ENCODE peak calls at places on chromosomes 7 and 10, in nine cellular contexts. One of them, this sample, is unnamed.
A peak's percentile ranks its signal among the peaks of the same experiment; 100 is the strongest.

GRCh38 chr10:132354356-132355094 is 22.5 kb downstream of the LRRC27 start:
- DNase-seq in LHCN-M2: no peak
- DNase-seq in head of caudate nucleus: no peak
- DNase-seq in SHP77: no peak
- DNase-seq in Karpas-422: no peak
- DNase-seq in activated naive CD4-positive, alpha-beta T cell treated with anti-CD3 and anti-CD28 coated beads, Interleukin-2, amount 50 U/mL, for 16 hours: no peak
- DNase-seq in Caco-2: no peak
- DNase-seq in T-helper 1 cell: no peak
- DNase-seq in effector memory CD8-positive, alpha-beta T cell: no peak
- DNase-seq in this sample: no peak

GRCh38 chr10:74076961-74077360 is 73.7 kb downstream of the AP3M1 start:
- DNase-seq in LHCN-M2: no peak
- DNase-seq in head of caudate nucleus: no peak
- DNase-seq in SHP77: no peak
- DNase-seq in Karpas-422: no peak
- DNase-seq in activated naive CD4-positive, alpha-beta T cell treated with anti-CD3 and anti-CD28 coated beads, Interleukin-2, amount 50 U/mL, for 16 hours: no peak
- DNase-seq in Caco-2: no peak
- DNase-seq in T-helper 1 cell: no peak
- DNase-seq in effector memory CD8-positive, alpha-beta T cell: no peak
- DNase-seq in this sample: no peak

GRCh38 chr10:70578371-70578947 is 24.1 kb downstream of the PRF1 start:
- DNase-seq in LHCN-M2: peak; percentile 96
- DNase-seq in head of caudate nucleus: no peak
- DNase-seq in SHP77: no peak
- DNase-seq in Karpas-422: no peak
- DNase-seq in activated naive CD4-positive, alpha-beta T cell treated with anti-CD3 and anti-CD28 coated beads, Interleukin-2, amount 50 U/mL, for 16 hours: peak; percentile 37
- DNase-seq in Caco-2: peak; percentile 7
- DNase-seq in T-helper 1 cell: no peak
- DNase-seq in effector memory CD8-positive, alpha-beta T cell: peak; percentile 57
- DNase-seq in this sample: peak; percentile 21

GRCh38 chr7:99126921-99127553 is 16.9 kb downstream of the SMURF1 start:
- DNase-seq in LHCN-M2: no peak
- DNase-seq in head of caudate nucleus: no peak
- DNase-seq in SHP77: no peak
- DNase-seq in Karpas-422: no peak
- DNase-seq in activated naive CD4-positive, alpha-beta T cell treated with anti-CD3 and anti-CD28 coated beads, Interleukin-2, amount 50 U/mL, for 16 hours: no peak
- DNase-seq in Caco-2: no peak
- DNase-seq in T-helper 1 cell: no peak
- DNase-seq in effector memory CD8-positive, alpha-beta T cell: no peak
- DNase-seq in this sample: no peak

GRCh38 chr7:151754142-151754590 is 122.7 kb downstream of the PRKAG2 start:
- DNase-seq in LHCN-M2: peak; percentile 100
- DNase-seq in head of caudate nucleus: peak; percentile 42
- DNase-seq in SHP77: peak; percentile 10
- DNase-seq in Karpas-422: peak; percentile 83
- DNase-seq in activated naive CD4-positive, alpha-beta T cell treated with anti-CD3 and anti-CD28 coated beads, Interleukin-2, amount 50 U/mL, for 16 hours: no peak
- DNase-seq in Caco-2: peak; percentile 90
- DNase-seq in T-helper 1 cell: no peak
- DNase-seq in effector memory CD8-positive, alpha-beta T cell: no peak
- DNase-seq in this sample: no peak

GRCh38 chr10:49612513-49613159 is 1.2 kb upstream of the CHAT start:
- DNase-seq in LHCN-M2: no peak
- DNase-seq in head of caudate nucleus: no peak
- DNase-seq in SHP77: no peak
- DNase-seq in Karpas-422: no peak
- DNase-seq in activated naive CD4-positive, alpha-beta T cell treated with anti-CD3 and anti-CD28 coated beads, Interleukin-2, amount 50 U/mL, for 16 hours: no peak
- DNase-seq in Caco-2: peak; percentile 40
- DNase-seq in T-helper 1 cell: no peak
- DNase-seq in effector memory CD8-positive, alpha-beta T cell: no peak
- DNase-seq in this sample: no peak

GRCh38 chr10:94239696-94240095 is 123.0 kb downstream of the NOC3L start:
- DNase-seq in LHCN-M2: no peak
- DNase-seq in head of caudate nucleus: no peak
- DNase-seq in SHP77: no peak
- DNase-seq in Karpas-422: no peak
- DNase-seq in activated naive CD4-positive, alpha-beta T cell treated with anti-CD3 and anti-CD28 coated beads, Interleukin-2, amount 50 U/mL, for 16 hours: no peak
- DNase-seq in Caco-2: no peak
- DNase-seq in T-helper 1 cell: no peak
- DNase-seq in effector memory CD8-positive, alpha-beta T cell: no peak
- DNase-seq in this sample: no peak

GRCh38 chr10:122551450-122551849 is 9.1 kb upstream of the DMBT1 start:
- DNase-seq in LHCN-M2: no peak
- DNase-seq in head of caudate nucleus: peak; percentile 21
- DNase-seq in SHP77: peak; percentile 8
- DNase-seq in Karpas-422: peak; percentile 65
- DNase-seq in activated naive CD4-positive, alpha-beta T cell treated with anti-CD3 and anti-CD28 coated beads, Interleukin-2, amount 50 U/mL, for 16 hours: no peak
- DNase-seq in Caco-2: no peak
- DNase-seq in T-helper 1 cell: peak; percentile 6
- DNase-seq in effector memory CD8-positive, alpha-beta T cell: peak; percentile 29
- DNase-seq in this sample: no peak

GRCh38 chr10:131584286-131584685 is 272.8 kb upstream of the TCERG1L start:
- DNase-seq in LHCN-M2: no peak
- DNase-seq in head of caudate nucleus: no peak
- DNase-seq in SHP77: no peak
- DNase-seq in Karpas-422: no peak
- DNase-seq in activated naive CD4-positive, alpha-beta T cell treated with anti-CD3 and anti-CD28 coated beads, Interleukin-2, amount 50 U/mL, for 16 hours: no peak
- DNase-seq in Caco-2: no peak
- DNase-seq in T-helper 1 cell: no peak
- DNase-seq in effector memory CD8-positive, alpha-beta T cell: no peak
- DNase-seq in this sample: no peak

GRCh38 chr7:33776791-33777190 is 128.5 kb upstream of the BMPER start:
- DNase-seq in LHCN-M2: peak; percentile 60
- DNase-seq in head of caudate nucleus: no peak
- DNase-seq in SHP77: no peak
- DNase-seq in Karpas-422: no peak
- DNase-seq in activated naive CD4-positive, alpha-beta T cell treated with anti-CD3 and anti-CD28 coated beads, Interleukin-2, amount 50 U/mL, for 16 hours: no peak
- DNase-seq in Caco-2: no peak
- DNase-seq in T-helper 1 cell: no peak
- DNase-seq in effector memory CD8-positive, alpha-beta T cell: no peak
- DNase-seq in this sample: no peak

GRCh38 chr7:150410680-150411346 is 31.7 kb downstream of the ZNF775 start:
- DNase-seq in LHCN-M2: no peak
- DNase-seq in head of caudate nucleus: peak; percentile 33
- DNase-seq in SHP77: no peak
- DNase-seq in Karpas-422: no peak
- DNase-seq in activated naive CD4-positive, alpha-beta T cell treated with anti-CD3 and anti-CD28 coated beads, Interleukin-2, amount 50 U/mL, for 16 hours: no peak
- DNase-seq in Caco-2: no peak
- DNase-seq in T-helper 1 cell: no peak
- DNase-seq in effector memory CD8-positive, alpha-beta T cell: no peak
- DNase-seq in this sample: no peak

GRCh38 chr10:101495324-101495925 is 92.6 kb downstream of the POLL start:
- DNase-seq in LHCN-M2: peak; percentile 7
- DNase-seq in head of caudate nucleus: no peak
- DNase-seq in SHP77: peak; percentile 30
- DNase-seq in Karpas-422: peak; percentile 42
- DNase-seq in activated naive CD4-positive, alpha-beta T cell treated with anti-CD3 and anti-CD28 coated beads, Interleukin-2, amount 50 U/mL, for 16 hours: no peak
- DNase-seq in Caco-2: no peak
- DNase-seq in T-helper 1 cell: no peak
- DNase-seq in effector memory CD8-positive, alpha-beta T cell: no peak
- DNase-seq in this sample: no peak

GRCh38 chr7:17408904-17409290 is 110.4 kb downstream of the AHR start:
- DNase-seq in LHCN-M2: peak; percentile 64
- DNase-seq in head of caudate nucleus: no peak
- DNase-seq in SHP77: no peak
- DNase-seq in Karpas-422: no peak
- DNase-seq in activated naive CD4-positive, alpha-beta T cell treated with anti-CD3 and anti-CD28 coated beads, Interleukin-2, amount 50 U/mL, for 16 hours: no peak
- DNase-seq in Caco-2: no peak
- DNase-seq in T-helper 1 cell: no peak
- DNase-seq in effector memory CD8-positive, alpha-beta T cell: no peak
- DNase-seq in this sample: no peak